ENCODE peak calls at places on chromosomes 12 and 14, in nine cellular contexts. D is spleen, E is MM.1S, B is HFF-Myc, V is fibroblast of mammary gland, A is fibroblast of the aortic adventitia, C is coronary artery, J is PC-3, G is cardiac muscle cell. O is an unnamed sample.

GRCh38 chr14:91405724-91406435 is 11.7 kb downstream of the CCDC88C start:
- DNase-seq in D (peak; percentile 54), E (no peak), B (no peak), V (no peak), A (no peak), C (no peak), J (no peak), G (no peak), O (no peak)

GRCh38 chr12:92331383-92331782 is 185.7 kb upstream of the BTG1 start:
- DNase-seq in D (no peak), E (no peak), B (no peak), V (no peak), A (no peak), C (no peak), J (no peak), G (no peak), O (no peak)

GRCh38 chr14:79383031-79383430 is 828.3 kb downstream of the DIO2 start:
- DNase-seq in D (no peak), E (no peak), B (no peak), V (no peak), A (no peak), C (no peak), J (no peak), G (no peak), O (no peak)

GRCh38 chr12:42846782-42847181 is 257.2 kb upstream of the PRICKLE1 start:
- DNase-seq in D (no peak), E (no peak), B (no peak), V (peak; percentile 70), A (no peak), C (no peak), J (no peak), G (no peak), O (no peak)

GRCh38 chr12:51393676-51394545 is 2.7 kb upstream of the GALNT6 start:
- DNase-seq in D (no peak), E (no peak), B (peak; percentile 72), V (peak; percentile 93), A (peak; percentile 64), C (no peak), J (peak; percentile 96), G (no peak), O (peak; percentile 84)

GRCh38 chr14:92539419-92539818 is 25.8 kb downstream of the RIN3 start:
- DNase-seq in D (no peak), E (no peak), B (no peak), V (no peak), A (no peak), C (no peak), J (no peak), G (no peak), O (no peak)

GRCh38 chr12:92431146-92431545 is 271.6 kb upstream of the PLEKHG7 start:
- DNase-seq in D (peak; percentile 84), E (no peak), B (no peak), V (no peak), A (no peak), C (no peak), J (no peak), G (no peak), O (no peak)

GRCh38 chr12:110538869-110539622 is 36.9 kb downstream of the RAD9B start:
- DNase-seq in D (no peak), E (no peak), B (no peak), V (no peak), A (no peak), C (no peak), J (no peak), G (no peak), O (no peak)

GRCh38 chr12:65524666-65525065 is 246.2 kb downstream of the MSRB3 start:
- DNase-seq in D (no peak), E (no peak), B (peak; percentile 88), V (peak; percentile 89), A (peak; percentile 69), C (no peak), J (peak; percentile 54), G (no peak), O (peak; percentile 59)

GRCh38 chr12:11070999-11071398 is 8.9 kb upstream of the TAS2R46 start:
- DNase-seq in D (no peak), E (no peak), B (no peak), V (no peak), A (no peak), C (no peak), J (no peak), G (no peak), O (no peak)

GRCh38 chr12:123142518-123142840 is 8.4 kb downstream of the PITPNM2 start:
- DNase-seq in D (no peak), E (no peak), B (no peak), V (no peak), A (no peak), C (peak; percentile 50), J (no peak), G (no peak), O (no peak)

GRCh38 chr12:113473400-113473799 is 1.7 kb upstream of the LHX5 start:
- DNase-seq in D (no peak), E (no peak), B (no peak), V (no peak), A (no peak), C (no peak), J (no peak), G (no peak), O (no peak)

GRCh38 chr12:113475451-113476085 is 3.9 kb upstream of the LHX5 start:
- DNase-seq in D (no peak), E (no peak), B (no peak), V (no peak), A (no peak), C (no peak), J (no peak), G (no peak), O (no peak)

GRCh38 chr12:113472191-113473190 is 820 bp upstream of the LHX5 start:
- DNase-seq in D (no peak), E (no peak), B (no peak), V (no peak), A (no peak), C (no peak), J (no peak), G (peak; percentile 14), O (no peak)

GRCh38 chr12:113474635-113475436 is 3.2 kb upstream of the LHX5 start:
- DNase-seq in D (no peak), E (no peak), B (no peak), V (no peak), A (no peak), C (no peak), J (no peak), G (no peak), O (no peak)

DNA sequence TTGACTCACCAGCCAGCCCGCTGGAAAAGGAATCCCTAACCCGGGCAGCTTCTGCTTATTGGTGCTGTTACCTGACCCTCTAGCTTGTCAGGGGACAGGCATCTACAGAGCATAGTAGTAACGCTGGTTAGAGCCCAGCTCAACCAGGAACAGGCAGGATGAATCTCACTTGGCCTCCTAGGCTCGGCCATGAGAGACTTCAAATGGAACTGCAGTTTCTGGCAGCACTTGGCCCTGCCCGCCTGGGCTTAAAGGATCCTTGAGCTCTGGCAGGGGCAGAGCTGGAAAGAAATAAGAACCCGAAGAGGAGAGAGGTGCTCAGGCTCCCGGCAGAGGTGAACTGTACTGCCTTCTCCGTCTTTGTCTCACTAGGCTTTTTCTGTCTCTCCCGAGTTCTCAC is 2.3 kb upstream of the LHX5 start:
- DNase-seq in D (no peak), E (no peak), B (no peak), V (no peak), A (no peak), C (no peak), J (peak; percentile 67), G (no peak), O (no peak)
- H3K4me3 ChIP-seq in D (no peak overlapping the region), E (peak overlapping the region; percentile 17), B (no peak overlapping the region), V (no peak overlapping the region), A (no peak overlapping the region), C (no peak overlapping the region), J (no peak overlapping the region), G (no peak overlapping the region), O (no peak overlapping the region)

GRCh38 chr12:68482014-68482413 is 128.7 kb upstream of the RAP1B start:
- DNase-seq in D (no peak), E (no peak), B (no peak), V (no peak), A (no peak), C (no peak), J (no peak), G (no peak), O (no peak)

GRCh38 chr12:68481181-68481941 is 129.3 kb upstream of the RAP1B start:
- DNase-seq in D (no peak), E (peak; percentile 65), B (peak; percentile 44), V (peak; percentile 34), A (no peak), C (no peak), J (no peak), G (no peak), O (no peak)

GRCh38 chr12:68482660-68483059 is 128.0 kb upstream of the RAP1B start:
- DNase-seq in D (no peak), E (peak; percentile 96), B (no peak), V (no peak), A (no peak), C (no peak), J (no peak), G (no peak), O (no peak)

GRCh38 chr12:68480526-68480925 is 130.2 kb upstream of the RAP1B start:
- DNase-seq in D (no peak), E (no peak), B (no peak), V (no peak), A (no peak), C (no peak), J (no peak), G (no peak), O (no peak)

DNA sequence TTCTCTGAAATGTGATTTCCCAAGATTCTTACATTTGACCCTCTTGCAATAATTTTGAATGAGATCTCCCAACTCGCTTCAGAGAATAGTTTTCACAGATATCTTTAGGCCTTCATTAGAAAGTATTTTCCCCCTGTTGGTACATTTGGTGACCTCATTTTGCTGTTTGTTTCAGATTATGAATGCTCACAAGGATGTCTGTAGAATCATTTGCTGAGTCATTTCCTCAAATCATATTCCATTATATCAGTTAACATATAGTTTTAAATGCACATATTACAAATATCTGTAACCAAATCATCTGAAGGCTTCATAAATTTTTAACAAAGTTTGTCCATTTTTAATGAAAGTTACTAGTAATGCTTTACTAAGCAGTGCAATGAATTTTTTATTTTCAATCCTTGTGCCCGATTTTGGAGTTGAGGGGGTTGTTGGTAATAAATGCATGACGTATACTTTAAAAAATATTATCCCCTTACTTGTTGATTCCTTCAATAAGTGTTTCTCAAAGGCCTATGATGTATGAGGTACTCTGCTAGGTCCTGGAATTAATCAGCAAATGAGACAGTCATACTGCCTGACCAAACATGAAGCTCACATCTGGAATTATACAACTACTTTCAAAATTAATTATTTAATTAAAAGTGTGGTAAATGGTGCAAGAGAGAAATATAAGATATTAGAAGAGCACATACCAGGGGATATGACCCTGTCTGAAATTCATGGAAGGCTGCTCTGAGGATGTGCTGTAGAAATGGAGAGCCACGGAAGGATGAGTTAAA is 126.9 kb upstream of the RAP1B start:
- DNase-seq in D (no peak), E (peak; percentile 69), B (no peak), V (peak; percentile 64), A (peak; percentile 35), C (no peak), J (peak; percentile 55), G (no peak), O (no peak)
- TF ChIP-seq CTCF in D (no peak), E (peak; percentile 6), B (no peak), V (no peak), A (no peak), C (no peak), J (no peak), G (no peak), O (no peak)

GRCh38 chr12:94874086-94874985 is 129.2 kb downstream of the NDUFA12 start:
- DNase-seq in D (no peak), E (no peak), B (no peak), V (no peak), A (no peak), C (no peak), J (no peak), G (no peak), O (no peak)
- H3K4me3 ChIP-seq in D (peak overlapping the region; percentile 44), E (peak overlapping the region; percentile 71), B (no peak overlapping the region), V (no peak overlapping the region), A (no peak overlapping the region), C (peak overlapping the region; percentile 78), J (peak overlapping the region; percentile 40), G (peak overlapping the region; percentile 34), O (no peak overlapping the region)

GRCh38 chr12:69880566-69880965 is 55.5 kb downstream of the MYRFL start:
- DNase-seq in D (no peak), E (no peak), B (no peak), V (peak; percentile 36), A (peak; percentile 34), C (no peak), J (peak; percentile 47), G (no peak), O (no peak)
- TF ChIP-seq CTCF in D (no peak), E (no peak), B (peak; percentile 14), V (peak; percentile 6), A (no peak), C (no peak), J (peak; percentile 49), G (peak; percentile 17), O (no peak)

O was measured in AG04449.